ENCODE peak calls at places on chromosomes 12 and 14, in six cellular contexts. U is neuronal stem cell; A is upper lobe of right lung; M is effector memory CD4-positive, alpha-beta T cell; K is endothelial cell of umbilical vein; Q is thoracic aorta. F is an unnamed sample.

GRCh38 chr12:64706366-64706765 is 52.8 kb downstream of the GNS start:
- DNase-seq in M (no peak), Q (no peak), U (no peak), K (peak; percentile 40), A (no peak), F (no peak)

GRCh38 chr14:56216631-56217379 is 98.6 kb downstream of the PELI2 start:
- DNase-seq in U (no peak), M (no peak), Q (no peak), K (peak; percentile 50), A (no peak), F (no peak)

GRCh38 chr14:24269910-24270536 is 1.4 kb downstream of the RABGGTA start:
- DNase-seq in K (no peak), U (no peak), M (no peak), Q (no peak), A (no peak), F (peak; percentile 54)

GRCh38 chr14:105858676-105859025 is 332.3 kb downstream of the TMEM121 start:
- DNase-seq in A (peak; percentile 54), U (no peak), M (no peak), K (no peak), Q (no peak), F (peak; percentile 48)

GRCh38 chr14:28536889-28537288 is 229.7 kb upstream of the FOXG1 start:
- DNase-seq in Q (no peak), M (no peak), U (no peak), A (no peak), K (no peak), F (no peak)

GRCh38 chr12:6457220-6457945 is 5.5 kb downstream of the TAPBPL start:
- DNase-seq in U (no peak), Q (no peak), A (no peak), M (no peak), K (no peak), F (no peak)

GRCh38 chr14:104977681-104978647 is at the start of gene AHNAK2:
- DNase-seq in M (peak; percentile 42), U (peak; percentile 82), A (peak; percentile 89), Q (no peak), K (peak; percentile 68), F (peak; percentile 83)

GRCh38 chr14:54622189-54622958 is 55.4 kb downstream of the SAMD4A start:
- DNase-seq in U (no peak), A (no peak), K (peak; percentile 56), Q (no peak), M (no peak), F (no peak)

GRCh38 chr12:132513070-132513398 is 23.1 kb downstream of the FBRSL1 start:
- DNase-seq in U (no peak), Q (no peak), A (no peak), M (no peak), K (no peak), F (no peak)

GRCh38 chr12:31521972-31522371 is 69.0 kb downstream of the DENND5B start:
- DNase-seq in A (no peak), U (no peak), M (no peak), K (no peak), Q (no peak), F (no peak)

GRCh38 chr12:10361084-10361483 is 28.8 kb downstream of the KLRK1 start:
- DNase-seq in A (no peak), U (no peak), Q (no peak), K (no peak), M (no peak), F (no peak)

GRCh38 chr14:24726480-24726879 is 92.5 kb upstream of the GZMB start:
- DNase-seq in Q (no peak), A (peak; percentile 44), U (no peak), M (no peak), K (no peak), F (peak; percentile 59)

GRCh38 chr12:16526693-16527092 is 79.3 kb downstream of the LMO3 start:
- DNase-seq in Q (no peak), M (no peak), U (no peak), A (no peak), K (no peak), F (no peak)

GRCh38 chr12:68081561-68081960 is 78.0 kb downstream of the IFNG start:
- DNase-seq in Q (no peak), U (no peak), A (no peak), M (no peak), K (no peak), F (no peak)

GRCh38 chr14:73785336-73785833 is 66.2 kb upstream of the PTGR2 start:
- DNase-seq in Q (no peak), M (no peak), A (no peak), U (peak; percentile 70), K (peak; percentile 75), F (no peak)

GRCh38 chr12:122853582-122854245 is 18.5 kb downstream of the HIP1R start:
- DNase-seq in Q (no peak), A (no peak), U (no peak), M (no peak), K (no peak), F (no peak)

GRCh38 chr14:73325630-73326299 is 88.5 kb downstream of the PAPLN start:
- DNase-seq in K (no peak), Q (no peak), M (no peak), A (no peak), U (no peak), F (no peak)

GRCh38 chr14:70803321-70804110 is 5.8 kb downstream of the MAP3K9 start:
- DNase-seq in A (no peak), K (no peak), U (no peak), M (no peak), Q (no peak), F (no peak)

GRCh38 chr14:104390941-104391901 is 188.3 kb upstream of the C14orf180 start:
- DNase-seq in U (no peak), K (no peak), Q (no peak), M (no peak), A (peak; percentile 51), F (peak; percentile 9)

GRCh38 chr14:72745991-72746980 is 147.6 kb downstream of the DPF3 start:
- DNase-seq in M (no peak), Q (no peak), U (no peak), K (no peak), A (no peak), F (no peak)

GRCh38 chr14:71193663-71194062 is 286.4 kb downstream of the PCNX1 start:
- DNase-seq in A (no peak), K (no peak), M (no peak), Q (no peak), U (no peak), F (no peak)

GRCh38 chr14:85313801-85314207 is 216.1 kb upstream of the FLRT2 start:
- DNase-seq in U (peak; percentile 15), Q (no peak), M (no peak), A (no peak), K (peak; percentile 32), F (no peak)

GRCh38 chr12:113860950-113861349 is 105.2 kb downstream of the RBM19 start:
- DNase-seq in U (no peak), Q (no peak), A (no peak), K (no peak), M (no peak), F (no peak)

GRCh38 chr12:125071456-125071855 is 6.2 kb downstream of the AACS start:
- DNase-seq in K (no peak), Q (no peak), A (no peak), U (no peak), M (no peak), F (no peak)

GRCh38 chr14:32286602-32287001 is 42.5 kb upstream of the AKAP6 start:
- DNase-seq in U (no peak), K (no peak), A (no peak), M (no peak), Q (no peak), F (no peak)

DNA sequence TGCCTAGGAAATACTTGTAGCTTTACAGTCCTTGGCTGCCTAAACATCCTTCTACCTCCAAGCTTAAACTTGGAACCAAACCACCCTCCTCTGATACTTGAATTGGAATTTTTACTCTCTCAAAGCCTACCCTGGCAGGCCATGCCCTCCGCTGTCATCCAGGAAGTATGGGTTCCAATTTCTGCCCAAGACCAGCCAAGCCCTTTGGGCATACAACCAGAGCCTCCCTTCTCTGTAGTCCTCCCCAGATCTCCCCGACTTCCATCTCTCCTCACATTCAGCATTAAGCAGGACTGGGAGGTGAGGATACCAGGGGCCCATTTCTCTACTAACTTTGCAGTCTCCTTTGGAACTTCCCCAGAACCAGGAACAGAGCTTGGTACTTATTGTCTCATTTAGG is 365 bp upstream of the DHH start:
- DNase-seq in Q (no peak), M (no peak), U (no peak), K (no peak), A (no peak), F (no peak)
- H3K27me3 ChIP-seq in Q (peaks cover 8% of the 10 kb centered on the region), M (peaks cover 50% of the 10 kb centered on the region), U (peaks cover 34% of the 10 kb centered on the region), K (no peaks in the 10 kb centered on the region), A (peaks cover 43% of the 10 kb centered on the region), F (peaks cover 49% of the 10 kb centered on the region)

DNA sequence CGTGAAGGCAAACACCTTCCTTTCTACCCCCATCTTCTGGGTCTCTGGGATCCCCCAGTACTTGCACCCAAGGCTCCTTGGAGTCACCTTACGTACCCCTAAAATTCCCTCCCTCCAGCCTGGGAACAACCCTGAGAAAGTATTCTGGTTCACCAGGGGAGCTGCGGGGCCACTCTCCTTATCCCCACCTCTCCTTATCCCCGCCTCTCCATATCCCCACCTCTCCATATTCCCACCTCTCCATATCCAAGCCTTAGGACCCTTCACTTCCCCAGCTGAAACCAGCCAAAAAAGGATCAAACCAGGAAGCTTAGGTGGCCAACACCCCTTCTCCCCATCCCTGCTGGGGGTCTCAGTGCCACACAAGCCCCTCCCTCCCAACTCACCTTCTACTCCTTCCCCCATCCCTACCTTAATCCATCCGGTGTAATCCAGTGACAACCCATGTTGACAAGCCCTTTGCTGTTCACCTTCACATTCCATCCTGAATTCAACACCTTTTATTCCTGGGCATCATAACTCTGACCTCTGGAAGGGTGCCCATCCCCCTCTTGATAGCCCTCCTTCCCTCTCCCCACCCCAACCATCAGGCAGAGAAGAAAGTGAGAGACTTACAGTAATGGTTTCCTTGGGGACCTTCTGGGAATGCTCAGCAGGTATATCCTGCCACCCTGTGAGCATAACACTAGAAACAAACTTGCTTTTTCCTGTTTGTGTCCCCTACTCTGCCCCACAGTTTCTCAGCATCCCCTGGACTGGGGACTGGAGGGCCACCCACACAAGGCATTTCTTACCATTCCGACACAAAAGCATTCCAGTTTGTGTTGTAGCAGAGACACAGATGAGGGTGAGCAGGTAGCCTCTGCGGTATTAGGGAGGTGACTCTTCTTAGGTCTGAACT is 1.6 kb upstream of the MSI1 start:
- DNase-seq in K (no peak), A (no peak), M (no peak), U (no peak), Q (no peak), F (no peak)
- H3K27me3 ChIP-seq in K (peaks cover 61% of the 10 kb centered on the region), A (peaks cover 49% of the 10 kb centered on the region), M (peaks cover 42% of the 10 kb centered on the region), U (no peaks in the 10 kb centered on the region), Q (peaks cover 4% of the 10 kb centered on the region), F (peaks cover 3% of the 10 kb centered on the region)

GRCh38 chr14:93044116-93044515 is 71.6 kb downstream of the ITPK1 start:
- DNase-seq in K (no peak), Q (no peak), U (no peak), A (no peak), M (no peak), F (no peak)
- H3K27me3 ChIP-seq in K (no peaks in the 10 kb centered on the region), Q (no peaks in the 10 kb centered on the region), U (peaks cover 42% of the 10 kb centered on the region), A (no peaks in the 10 kb centered on the region), M (no peaks in the 10 kb centered on the region), F (no peaks in the 10 kb centered on the region)

DNA sequence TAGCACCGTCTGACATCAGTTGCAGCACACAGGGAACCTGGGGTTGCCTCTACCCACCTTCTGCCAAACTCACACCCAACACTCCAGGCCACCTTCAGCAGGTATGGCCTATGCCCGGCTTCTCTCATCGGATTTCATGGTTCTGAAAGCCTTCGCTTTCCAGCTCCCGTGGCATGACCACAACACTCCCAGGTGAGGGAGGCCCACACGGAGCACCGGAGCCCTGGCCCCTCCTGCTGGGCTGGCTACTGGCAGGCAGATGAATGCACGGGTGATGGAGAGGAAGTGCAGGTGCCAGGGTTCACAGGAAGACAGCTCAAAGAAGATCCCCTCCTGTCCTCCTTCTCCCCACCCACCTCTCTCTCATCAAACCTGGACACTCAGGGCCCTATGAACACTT is 37.2 kb downstream of the CACNA2D4 start:
- DNase-seq in M (no peak), Q (no peak), U (no peak), A (no peak), K (no peak), F (no peak)
- H3K27me3 ChIP-seq in M (no peaks in the 10 kb centered on the region), Q (no peaks in the 10 kb centered on the region), U (peaks cover 24% of the 10 kb centered on the region), A (no peaks in the 10 kb centered on the region), K (no peaks in the 10 kb centered on the region), F (no peaks in the 10 kb centered on the region)

F was measured in tibial artery.